ENCODE peak calls at places on chromosomes 7 and 10, in five cellular contexts. M is HEK293T, V is NT2/D1, F is H1, Q is GM12878. O is an unnamed sample.
A peak's percentile ranks its signal among the peaks of the same experiment; 100 is the strongest.

GRCh38 chr10:6813876-6814275 is 233.8 kb upstream of the PRKCQ start:
- DNase-seq in M (no peak), V (no peak), F (no peak), Q (no peak), O (no peak)

GRCh38 chr10:77801474-77802238 is 124.9 kb downstream of the DLG5 start:
- DNase-seq in M (no peak), V (no peak), F (no peak), Q (peak; percentile 53), O (no peak)

GRCh38 chr10:31580646-31581045 is 261.6 kb downstream of the ZEB1 start:
- DNase-seq in M (no peak), V (no peak), F (no peak), Q (no peak), O (no peak)

GRCh38 chr7:36317276-36317675 is 72.4 kb upstream of the ANLN start:
- DNase-seq in M (no peak), V (no peak), F (no peak), Q (no peak), O (no peak)

GRCh38 chr10:110865804-110866482 is 5.8 kb upstream of the PDCD4 start:
- DNase-seq in M (no peak), V (no peak), F (no peak), Q (no peak), O (no peak)

GRCh38 chr10:15172306-15172840 is 3.9 kb upstream of the NMT2 start:
- DNase-seq in M (no peak), V (no peak), F (no peak), Q (no peak), O (no peak)

GRCh38 chr7:158072889-158073730 is 514.5 kb downstream of the PTPRN2 start:
- DNase-seq in M (no peak), V (no peak), F (no peak), Q (no peak), O (no peak)

GRCh38 chr10:97270523-97271154 is 21.8 kb downstream of the ARHGAP19 start:
- DNase-seq in M (no peak), V (no peak), F (no peak), Q (no peak), O (peak; percentile 26)

GRCh38 chr7:27782849-27783248 is 42.9 kb downstream of the TAX1BP1 start:
- DNase-seq in M (no peak), V (no peak), F (no peak), Q (no peak), O (no peak)

GRCh38 chr7:50656141-50656895 is 91.1 kb upstream of the DDC start:
- DNase-seq in M (no peak), V (no peak), F (no peak), Q (no peak), O (no peak)

GRCh38 chr7:1693991-1694524 is 24.0 kb downstream of the ELFN1 start:
- DNase-seq in M (no peak), V (peak; percentile 50), F (peak; percentile 88), Q (no peak), O (no peak)

GRCh38 chr7:119665791-119666190 is 607.2 kb upstream of the KCND2 start:
- DNase-seq in M (no peak), V (no peak), F (no peak), Q (no peak), O (no peak)

GRCh38 chr7:128909605-128910568 is 622 bp downstream of the KCP start:
- DNase-seq in M (peak; percentile 50), V (no peak), F (peak; percentile 71), Q (no peak), O (no peak)

GRCh38 chr10:127100983-127101615 is 95.3 kb downstream of the INSYN2A start:
- DNase-seq in M (no peak), V (no peak), F (no peak), Q (no peak), O (no peak)

GRCh38 chr10:112507988-112508387 is 61.0 kb downstream of the VTI1A start:
- DNase-seq in M (no peak), V (no peak), F (no peak), Q (no peak), O (no peak)

GRCh38 chr7:142833174-142834027 is 21.5 kb upstream of the EPHB6 start:
- DNase-seq in M (no peak), V (no peak), F (no peak), Q (no peak), O (no peak)

GRCh38 chr7:92880212-92881090 is 44.1 kb upstream of the CDK6 start:
- DNase-seq in M (no peak), V (peak; percentile 15), F (peak; percentile 70), Q (no peak), O (peak; percentile 62)

GRCh38 chr7:43639858-43640491 is 57.1 kb downstream of the STK17A start:
- DNase-seq in M (no peak), V (peak; percentile 58), F (no peak), Q (no peak), O (peak; percentile 98)

GRCh38 chr10:110002801-110003523 is 4.8 kb upstream of the ADD3 start:
- DNase-seq in M (no peak), V (no peak), F (no peak), Q (no peak), O (no peak)

GRCh38 chr10:102399217-102400021 is 3.9 kb downstream of the NFKB2 start:
- DNase-seq in M (peak; percentile 93), V (no peak), F (peak; percentile 96), Q (peak; percentile 56), O (peak; percentile 68)

GRCh38 chr7:151599401-151600227 is 79.9 kb upstream of the RHEB start:
- DNase-seq in M (no peak), V (peak; percentile 13), F (no peak), Q (no peak), O (no peak)

GRCh38 chr7:102891693-102892261 is 21.0 kb upstream of the LRRC17 start:
- DNase-seq in M (no peak), V (no peak), F (no peak), Q (no peak), O (no peak)

GRCh38 chr7:130683026-130683425 is 3.3 kb downstream of the TSGA13 start:
- DNase-seq in M (no peak), V (no peak), F (no peak), Q (no peak), O (no peak)

GRCh38 chr10:97131041-97131659 is 54.6 kb downstream of the SLIT1 start:
- DNase-seq in M (no peak), V (no peak), F (no peak), Q (no peak), O (no peak)

GRCh38 chr7:99171731-99172130 is 27.8 kb upstream of the SMURF1 start:
- DNase-seq in M (no peak), V (no peak), F (no peak), Q (no peak), O (no peak)

GRCh38 chr10:33074443-33074842 is 116.4 kb upstream of the ITGB1 start:
- DNase-seq in M (no peak), V (no peak), F (no peak), Q (no peak), O (no peak)

GRCh38 chr10:33070101-33070500 is 112.1 kb upstream of the ITGB1 start:
- DNase-seq in M (no peak), V (no peak), F (no peak), Q (no peak), O (no peak)

GRCh38 chr10:33067917-33068316 is 109.9 kb upstream of the ITGB1 start:
- DNase-seq in M (no peak), V (no peak), F (no peak), Q (no peak), O (no peak)

GRCh38 chr10:33071857-33072256 is 113.8 kb upstream of the ITGB1 start:
- DNase-seq in M (no peak), V (peak; percentile 52), F (no peak), Q (no peak), O (no peak)

GRCh38 chr10:33073641-33074410 is 115.8 kb upstream of the ITGB1 start:
- DNase-seq in M (no peak), V (no peak), F (no peak), Q (no peak), O (no peak)
- TF ChIP-seq SUZ12 in M (no peak), V (no peak), F (no peak), Q (no peak), O (no peak)

GRCh38 chr10:60387531-60387930 is 2.1 kb downstream of the ANK3 start:
- DNase-seq in M (no peak), V (no peak), F (no peak), Q (no peak), O (no peak)

GRCh38 chr10:60382946-60383681 is 6.6 kb downstream of the ANK3 start:
- DNase-seq in M (no peak), V (no peak), F (no peak), Q (no peak), O (no peak)

GRCh38 chr10:60384006-60384405 is 5.7 kb downstream of the ANK3 start:
- DNase-seq in M (no peak), V (no peak), F (no peak), Q (no peak), O (no peak)

GRCh38 chr10:60385399-60385738 is 4.3 kb downstream of the ANK3 start:
- DNase-seq in M (no peak), V (no peak), F (no peak), Q (no peak), O (no peak)

DNA sequence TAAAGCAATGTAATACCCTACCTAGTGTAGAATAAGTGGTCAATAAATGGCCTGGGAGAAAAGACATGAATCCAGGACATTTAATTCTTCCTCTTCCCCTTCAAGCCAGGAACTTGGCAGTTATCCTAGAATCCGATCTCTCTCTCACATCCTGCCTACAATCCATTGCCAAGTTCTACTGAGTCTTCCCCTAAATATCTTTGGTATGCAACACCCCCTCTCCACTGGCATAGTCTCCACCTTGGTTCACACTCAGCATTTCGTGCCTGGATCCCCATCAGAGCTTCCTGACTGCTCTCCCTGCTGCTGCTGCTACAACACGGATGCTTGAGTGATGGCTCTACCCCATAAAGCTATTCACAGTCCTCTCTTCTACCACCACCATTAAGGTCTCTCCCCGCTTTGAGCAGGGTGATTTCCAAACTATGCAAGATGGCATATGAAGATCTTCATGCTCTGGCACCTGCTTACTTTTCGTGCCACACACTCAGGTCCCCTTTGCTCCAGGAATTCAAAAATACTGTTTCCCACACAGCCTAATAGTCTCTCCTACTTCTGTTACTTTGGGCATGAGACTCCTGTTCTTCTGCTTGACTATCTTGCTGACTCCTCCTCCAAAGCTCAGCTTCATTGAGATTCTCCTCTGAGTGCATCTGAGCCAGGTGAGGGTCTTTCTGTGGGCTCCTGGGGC is 4.8 kb downstream of the ANK3 start:
- DNase-seq in M (no peak), V (no peak), F (no peak), Q (no peak), O (no peak)
- TF ChIP-seq SUZ12 in M (no peak), V (no peak), F (no peak), Q (no peak), O (no peak)

GRCh38 chr7:44959433-44959951 is 19.3 kb downstream of the MYO1G start:
- DNase-seq in M (no peak), V (no peak), F (no peak), Q (no peak), O (no peak)
- TF ChIP-seq SUZ12 in M (no peak), V (no peak), F (no peak), Q (no peak), O (no peak)

GRCh38 chr7:86968618-86969017 is 90.8 kb downstream of the ELAPOR2 start:
- DNase-seq in M (no peak), V (no peak), F (no peak), Q (no peak), O (no peak)
- TF ChIP-seq SUZ12 in M (no peak), V (no peak), F (no peak), Q (no peak), O (no peak)